ENCODE peak calls at places on chromosome 1, in five cellular contexts. M, B, P, H and U are unnamed samples.

GRCh38 chr1:219927956-219928790 is at the start of gene SLC30A10:
- DNase-seq in H (peak), P (peak), B (no peak), M (peak), U (no peak)

GRCh38 chr1:228008391-228009115 is 1.8 kb downstream of the WNT3A start:
- DNase-seq in M (peak), P (no peak), B (no peak), H (no peak), U (no peak)

GRCh38 chr1:64539279-64539678 is 69.3 kb downstream of the CACHD1 start:
- DNase-seq in P (no peak), H (no peak), B (no peak), M (no peak), U (no peak)

GRCh38 chr1:232744847-232745246 is 60.4 kb upstream of the MAP10 start:
- DNase-seq in H (no peak), M (no peak), B (no peak), P (no peak), U (no peak)

GRCh38 chr1:117180571-117180970 is 30.2 kb downstream of the VTCN1 start:
- DNase-seq in P (no peak), B (no peak), H (no peak), M (no peak), U (no peak)

GRCh38 chr1:58047265-58047858 is 499.2 kb downstream of the OMA1 start:
- DNase-seq in P (peak), H (peak), M (peak), B (no peak), U (peak)

GRCh38 chr1:152811050-152811449 is 721 bp upstream of the LCE1B start:
- DNase-seq in B (no peak), P (no peak), H (no peak), M (no peak), U (no peak)

GRCh38 chr1:8083739-8084484 is 57.8 kb upstream of the ERRFI1 start:
- DNase-seq in B (no peak), M (no peak), P (no peak), H (peak), U (no peak)

GRCh38 chr1:197736689-197737088 is 38.6 kb downstream of the DENND1B start:
- DNase-seq in P (no peak), H (no peak), M (no peak), B (no peak), U (peak)

GRCh38 chr1:229253170-229253974 is 17.5 kb upstream of the RAB4A start:
- DNase-seq in P (no peak), B (no peak), M (peak), H (peak), U (no peak)

GRCh38 chr1:59236949-59237545 is 59.8 kb upstream of the FGGY start:
- DNase-seq in H (no peak), M (no peak), B (no peak), P (no peak), U (no peak)

GRCh38 chr1:161781995-161782394 is 15.9 kb downstream of the ATF6 start:
- DNase-seq in H (no peak), M (no peak), P (no peak), B (no peak), U (no peak)

GRCh38 chr1:53175302-53175913 is 21.2 kb upstream of the CPT2 start:
- DNase-seq in P (no peak), H (no peak), B (no peak), M (no peak), U (no peak)

GRCh38 chr1:217493290-217493689 is 137.6 kb downstream of the GPATCH2 start:
- DNase-seq in M (no peak), H (no peak), B (no peak), P (no peak), U (no peak)

GRCh38 chr1:55284856-55285255 is 69.7 kb upstream of the USP24 start:
- DNase-seq in H (no peak), P (no peak), B (peak), M (peak), U (no peak)

GRCh38 chr1:77824694-77825355 is 45.4 kb downstream of the MIGA1 start:
- DNase-seq in M (no peak), B (no peak), H (no peak), P (no peak), U (no peak)

GRCh38 chr1:175715791-175716190 is 27.6 kb downstream of the TNR start:
- DNase-seq in M (no peak), P (no peak), H (no peak), B (no peak), U (no peak)

GRCh38 chr1:162230096-162230495 is 146.6 kb downstream of the SPATA46 start:
- DNase-seq in B (peak), H (no peak), P (peak), M (no peak), U (peak)

GRCh38 chr1:206725053-206725963 is 40.6 kb downstream of the MAPKAPK2 start:
- DNase-seq in M (peak), P (peak), B (peak), H (peak), U (peak)

GRCh38 chr1:116878804-116879477 is 30.8 kb upstream of the PTGFRN start:
- DNase-seq in B (peak), H (no peak), M (peak), P (peak), U (no peak)

GRCh38 chr1:153360190-153360589 is 2.5 kb downstream of the S100A9 start:
- DNase-seq in H (no peak), P (no peak), M (no peak), B (no peak), U (no peak)

GRCh38 chr1:55696181-55696580 is 481.0 kb upstream of the USP24 start:
- DNase-seq in P (no peak), H (no peak), M (no peak), B (no peak), U (no peak)

GRCh38 chr1:74766579-74766978 is 33.6 kb downstream of the TYW3 start:
- DNase-seq in P (no peak), H (no peak), M (no peak), B (no peak), U (no peak)
- TF ChIP-seq JUND in P (no peak), H (no peak), M (no peak), B (no peak), U (no peak)

DNA sequence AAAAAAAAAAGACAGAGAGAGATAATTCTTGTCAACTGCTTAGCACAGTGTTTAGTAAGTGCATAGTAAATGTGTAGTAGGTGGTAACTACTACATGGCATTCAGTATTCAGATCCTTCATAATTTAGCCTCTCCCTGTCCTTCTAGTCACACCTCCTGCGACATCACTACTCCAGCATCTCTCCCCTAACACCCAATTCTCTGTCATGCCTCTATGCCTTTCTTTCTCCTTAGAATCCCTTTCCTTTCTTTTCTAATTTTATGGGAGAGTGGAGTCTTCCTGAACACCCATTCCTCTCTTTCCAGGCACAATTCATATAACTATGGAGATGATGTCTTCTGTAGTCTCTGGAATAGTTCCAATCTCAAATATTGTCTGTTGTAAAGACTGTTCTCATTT is 3.9 kb upstream of the VPS72 start:
- DNase-seq in B (no peak), M (no peak), P (no peak), H (no peak), U (peak)
- TF ChIP-seq JUND in B (no peak), M (no peak), P (no peak), H (no peak), U (no peak)

DNA sequence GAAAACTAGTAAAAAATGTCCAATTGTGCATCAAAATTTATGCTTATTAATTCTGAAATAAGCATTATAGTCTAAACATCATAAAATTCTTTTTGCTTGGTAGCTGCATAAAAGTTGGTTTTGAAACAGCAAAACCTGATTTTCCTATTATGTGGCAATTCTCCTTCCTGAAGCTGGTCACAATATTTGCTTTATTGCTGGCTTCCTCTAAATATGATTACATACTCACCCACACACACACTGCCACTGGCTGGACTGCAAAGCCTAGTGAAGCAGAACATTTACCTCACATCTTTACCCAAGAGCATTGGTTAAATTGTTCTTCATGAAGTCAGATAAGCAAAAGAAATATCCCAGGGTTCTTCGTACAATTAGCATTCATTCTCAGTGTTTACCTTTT is 103.0 kb downstream of the NR5A2 start:
- DNase-seq in B (no peak), M (no peak), P (no peak), H (no peak), U (no peak)
- TF ChIP-seq JUND in B (no peak), M (no peak), P (no peak), H (no peak), U (no peak)

GRCh38 chr1:20148571-20149500 is 9.7 kb downstream of the PLA2G2F start:
- DNase-seq in M (no peak), B (no peak), P (no peak), H (no peak), U (no peak)

GRCh38 chr1:20149601-20150325 is 10.6 kb downstream of the PLA2G2F start:
- DNase-seq in H (no peak), M (no peak), B (no peak), P (no peak), U (no peak)

GRCh38 chr1:20150969-20151368 is 11.8 kb downstream of the PLA2G2F start:
- DNase-seq in H (no peak), B (no peak), M (no peak), P (no peak), U (no peak)

GRCh38 chr1:20150326-20150705 is 11.2 kb downstream of the PLA2G2F start:
- DNase-seq in P (no peak), M (no peak), H (no peak), B (no peak), U (no peak)

GRCh38 chr1:20147846-20148570 is 8.9 kb downstream of the PLA2G2F start:
- DNase-seq in H (no peak), P (no peak), M (no peak), B (no peak), U (no peak)
- TF ChIP-seq JUND in H (no peak), P (no peak), M (no peak), B (no peak), U (no peak)

DNA sequence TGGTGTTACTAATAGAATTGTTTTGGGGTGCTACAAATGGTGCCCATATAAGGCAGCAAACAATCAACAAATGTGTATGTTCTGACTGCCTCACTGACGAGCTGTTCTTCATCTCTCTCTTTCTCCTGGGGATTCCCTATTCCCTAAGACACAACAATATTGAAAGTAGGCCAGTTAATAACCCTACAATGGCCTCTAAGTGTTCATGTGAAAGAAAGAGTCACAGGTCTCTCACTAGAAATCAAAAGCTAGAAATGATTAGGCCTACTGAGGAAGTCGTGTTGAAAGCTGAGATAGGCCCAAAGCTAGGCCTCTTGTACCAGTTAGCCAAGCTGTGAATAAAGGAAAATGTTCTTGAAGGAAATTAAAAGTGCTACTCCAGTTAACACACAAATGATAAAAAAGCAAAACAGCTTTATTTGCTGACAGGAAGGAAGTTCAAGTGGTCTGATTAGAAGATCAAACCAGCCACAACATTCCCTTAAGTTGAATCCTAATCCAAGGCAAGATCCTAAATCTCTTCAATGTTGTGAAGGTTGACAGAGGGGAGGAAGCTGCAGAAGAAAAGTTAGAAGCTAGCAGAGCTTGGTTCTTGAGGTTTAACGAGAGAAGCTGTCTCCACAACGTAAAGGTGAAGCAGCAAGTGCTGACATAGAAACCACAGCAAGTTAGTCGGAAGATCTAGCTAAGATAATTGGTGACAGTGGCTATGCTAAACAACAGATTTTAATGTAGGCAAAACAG is 26.3 kb downstream of the ATP2B4 start:
- DNase-seq in H (no peak), B (no peak), P (no peak), M (no peak), U (no peak)
- TF ChIP-seq JUND in H (no peak), B (no peak), P (no peak), M (no peak), U (no peak)

GRCh38 chr1:92184632-92185031 is 33.1 kb upstream of the C1orf146 start:
- DNase-seq in M (no peak), P (no peak), B (no peak), H (no peak), U (no peak)
- TF ChIP-seq JUND in M (peak), P (no peak), B (no peak), H (no peak), U (no peak)

DNA sequence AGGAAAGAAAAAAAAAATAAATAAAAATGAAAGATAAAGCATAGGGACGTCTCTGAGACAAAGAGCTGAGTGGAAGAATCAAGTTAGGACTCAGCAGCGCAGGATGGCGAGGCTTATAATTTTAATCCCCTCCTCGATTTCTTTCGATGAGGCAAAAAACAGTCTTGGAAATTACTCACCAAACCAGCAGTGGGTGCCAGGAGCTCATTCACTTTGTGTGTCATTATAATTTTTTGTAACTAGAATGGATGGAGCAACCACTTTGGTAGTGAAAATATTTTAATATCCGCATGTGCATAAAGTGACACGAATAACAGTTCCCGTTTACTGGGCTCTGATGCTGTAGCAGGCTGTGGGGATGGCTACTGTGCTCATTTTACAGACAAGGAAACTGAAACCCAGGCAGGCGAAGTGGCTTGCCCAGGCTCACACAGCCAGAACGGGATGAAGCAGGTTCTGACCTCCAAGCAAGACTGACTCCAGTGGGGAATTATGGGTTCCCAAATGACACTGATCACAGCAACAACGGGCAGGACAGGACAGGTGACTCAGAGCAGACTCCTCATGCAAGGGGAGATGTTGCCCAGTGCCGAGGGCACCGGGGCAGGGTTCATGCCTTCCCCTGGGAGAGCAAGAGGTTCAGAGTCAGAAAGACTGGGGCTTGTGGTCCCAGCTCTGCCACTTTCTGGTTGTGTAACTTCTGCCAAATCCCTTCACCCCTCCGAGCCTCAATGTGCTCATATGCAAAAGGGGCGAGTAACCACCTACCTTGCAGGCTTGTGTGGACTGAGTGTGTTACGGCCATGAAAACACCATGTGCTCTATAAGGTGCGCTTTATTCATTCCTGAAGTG is 63.6 kb downstream of the RUNX3 start:
- DNase-seq in P (no peak), B (no peak), H (no peak), M (no peak), U (no peak)
- TF ChIP-seq JUND in P (no peak), B (no peak), H (no peak), M (no peak), U (no peak)

GRCh38 chr1:31583082-31583994 is 7.0 kb downstream of the TINAGL1 start:
- DNase-seq in M (no peak), P (no peak), B (no peak), H (no peak), U (no peak)
- TF ChIP-seq JUND in M (no peak), P (no peak), B (no peak), H (no peak), U (no peak)